ENCODE peak calls at places on chromosomes 3 and 15, in eight cellular contexts. Q is kidney; G is fibroblast of lung; A is dorsolateral prefrontal cortex; F is transverse colon; O is HFF-Myc; V is OCI-LY7; Z is CD8-positive, alpha-beta T cell. W is an unnamed sample.
A peak's percentile ranks its signal among the peaks of the same experiment; 100 is the strongest.

GRCh38 chr3:117928836-117929235 is 1105.8 kb downstream of the IGSF11 start:
- DNase-seq in F (no peak), O (no peak), G (no peak), V (no peak), A (no peak), Q (no peak), Z (no peak), W (no peak)

GRCh38 chr3:113531826-113532697 is at the start of gene SIDT1:
- DNase-seq in Z (peak; percentile 81), Q (no peak), F (peak; percentile 77), O (no peak), V (peak; percentile 76), A (no peak), G (no peak), W (no peak)

GRCh38 chr3:10758304-10759037 is 57.6 kb upstream of the SLC6A11 start:
- DNase-seq in Q (no peak), G (peak; percentile 66), Z (peak; percentile 30), O (peak; percentile 32), V (peak; percentile 58), A (peak; percentile 83), F (peak; percentile 29), W (no peak)

GRCh38 chr3:72629191-72629611 is 219.0 kb downstream of the SHQ1 start:
- DNase-seq in F (no peak), Q (no peak), G (no peak), V (peak; percentile 49), Z (no peak), A (no peak), O (no peak), W (no peak)

GRCh38 chr3:160372780-160373179 is 26.2 kb downstream of the IFT80 start:
- DNase-seq in Q (no peak), O (no peak), A (no peak), Z (no peak), F (no peak), G (peak; percentile 83), V (no peak), W (peak; percentile 44)

GRCh38 chr15:31977812-31978662 is 52.3 kb upstream of the CHRNA7 start:
- DNase-seq in A (peak; percentile 82), Q (peak; percentile 79), Z (peak; percentile 41), F (peak; percentile 69), G (peak; percentile 24), O (no peak), V (peak; percentile 50), W (no peak)

GRCh38 chr15:66617137-66618090 is 51.6 kb upstream of the LCTL start:
- DNase-seq in Q (peak; percentile 86), Z (no peak), F (peak; percentile 66), O (no peak), G (peak; percentile 81), A (peak; percentile 57), V (no peak), W (no peak)

GRCh38 chr3:170222647-170223541 is 670 bp downstream of the PRKCI start:
- DNase-seq in Z (peak; percentile 49), O (no peak), A (no peak), Q (peak; percentile 87), F (peak; percentile 37), V (peak; percentile 63), G (peak; percentile 45), W (no peak)

GRCh38 chr3:178536271-178537079 is at the start of gene KCNMB2:
- DNase-seq in O (no peak), Z (no peak), G (peak; percentile 58), V (no peak), A (no peak), Q (no peak), F (no peak), W (no peak)

GRCh38 chr15:70936326-70936725 is 43.7 kb downstream of the LRRC49 start:
- DNase-seq in F (no peak), O (no peak), Z (no peak), Q (no peak), G (peak; percentile 32), V (no peak), A (no peak), W (no peak)

GRCh38 chr15:23628612-23629233 is 18.9 kb downstream of the MAGEL2 start:
- DNase-seq in Q (no peak), F (no peak), A (no peak), O (no peak), V (no peak), Z (no peak), G (no peak), W (no peak)

GRCh38 chr15:60651734-60652141 is 172.8 kb upstream of the ICE2 start:
- DNase-seq in V (peak; percentile 76), Z (no peak), F (no peak), Q (no peak), G (no peak), A (no peak), O (no peak), W (no peak)

GRCh38 chr3:99526927-99527326 is 111.5 kb upstream of the COL8A1 start:
- DNase-seq in G (no peak), Q (no peak), A (no peak), F (no peak), V (no peak), Z (no peak), O (no peak), W (no peak)

GRCh38 chr3:99523446-99523845 is 114.9 kb upstream of the COL8A1 start:
- DNase-seq in F (no peak), Z (no peak), O (no peak), G (no peak), V (no peak), A (no peak), Q (no peak), W (no peak)

GRCh38 chr3:99534951-99535704 is 103.3 kb upstream of the COL8A1 start:
- DNase-seq in Z (no peak), G (peak; percentile 90), A (no peak), F (no peak), Q (no peak), O (peak; percentile 85), V (no peak), W (no peak)

GRCh38 chr3:99532246-99532645 is 106.1 kb upstream of the COL8A1 start:
- DNase-seq in Z (no peak), G (peak; percentile 77), O (peak; percentile 39), V (peak; percentile 24), Q (no peak), F (peak; percentile 37), A (no peak), W (no peak)

DNA sequence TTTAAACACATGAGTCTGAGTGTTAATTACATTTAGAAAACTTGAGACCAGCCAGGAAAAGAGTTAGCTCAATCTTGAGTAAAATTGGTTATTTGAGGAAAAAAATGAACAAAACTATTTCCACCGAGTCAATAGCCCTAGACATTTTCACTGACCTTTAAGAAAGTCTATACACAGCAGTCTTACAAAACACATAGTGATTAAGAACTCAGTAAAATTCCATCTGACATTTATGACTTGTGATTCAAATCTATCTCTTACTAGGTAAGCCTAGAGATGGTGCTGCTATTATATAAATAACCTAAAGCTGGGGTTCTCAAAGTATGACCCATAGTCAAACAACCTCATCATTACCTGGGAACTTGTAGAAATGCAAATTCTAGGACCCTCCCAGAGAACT is 109.1 kb upstream of the COL8A1 start:
- DNase-seq in Z (no peak), G (no peak), A (no peak), O (no peak), F (no peak), Q (no peak), V (no peak), W (no peak)
- TF ChIP-seq CTCF in Z (no peak), G (no peak), A (no peak), O (no peak), F (no peak), Q (no peak), V (no peak), W (no peak)

DNA sequence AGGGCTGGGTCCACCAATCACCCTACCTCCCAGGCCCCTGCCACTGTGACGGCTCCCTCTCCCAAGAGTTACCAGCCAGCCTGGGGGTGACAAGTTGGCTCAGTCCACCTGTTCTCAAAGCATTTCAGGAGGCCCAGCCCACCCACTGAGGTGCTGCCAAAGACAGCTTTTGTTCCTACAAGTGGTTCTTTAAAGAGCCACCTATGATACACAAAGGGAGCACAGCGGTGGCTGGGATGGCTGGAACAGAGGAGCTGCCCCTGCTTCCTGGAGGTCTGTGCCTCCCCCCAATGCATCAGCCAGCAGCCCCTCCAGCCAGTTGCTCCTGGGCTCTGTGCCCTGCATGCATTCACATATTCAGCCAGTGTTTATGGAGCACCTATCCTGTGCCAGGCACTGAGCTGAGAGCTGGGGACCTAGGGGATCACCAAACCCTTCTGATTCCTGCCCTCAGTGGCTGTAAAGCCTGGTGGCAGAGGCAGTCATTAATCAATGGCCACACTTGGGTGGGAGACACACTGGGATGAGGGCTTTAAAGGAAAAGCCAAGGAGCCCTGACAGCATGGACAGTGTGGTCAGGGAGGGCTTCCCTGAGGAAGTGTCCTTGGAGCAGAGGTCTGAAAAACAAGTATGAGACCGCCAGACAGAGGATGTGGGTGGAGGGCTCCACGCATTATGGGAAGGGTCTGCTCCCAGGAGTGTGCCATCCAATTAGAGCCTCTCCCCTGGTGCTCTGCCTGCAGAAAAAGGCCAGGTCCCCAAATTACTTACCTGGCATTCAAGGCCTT is 107.1 kb upstream of the LINGO1 start:
- DNase-seq in A (no peak), V (no peak), Z (no peak), O (no peak), Q (no peak), F (no peak), G (no peak), W (no peak)
- H3K4me3 ChIP-seq in A (no peak overlapping the region), V (no peak overlapping the region), Z (no peak overlapping the region), O (no peak overlapping the region), Q (no peak overlapping the region), F (no peak overlapping the region), G (no peak overlapping the region), W (no peak overlapping the region)

DNA sequence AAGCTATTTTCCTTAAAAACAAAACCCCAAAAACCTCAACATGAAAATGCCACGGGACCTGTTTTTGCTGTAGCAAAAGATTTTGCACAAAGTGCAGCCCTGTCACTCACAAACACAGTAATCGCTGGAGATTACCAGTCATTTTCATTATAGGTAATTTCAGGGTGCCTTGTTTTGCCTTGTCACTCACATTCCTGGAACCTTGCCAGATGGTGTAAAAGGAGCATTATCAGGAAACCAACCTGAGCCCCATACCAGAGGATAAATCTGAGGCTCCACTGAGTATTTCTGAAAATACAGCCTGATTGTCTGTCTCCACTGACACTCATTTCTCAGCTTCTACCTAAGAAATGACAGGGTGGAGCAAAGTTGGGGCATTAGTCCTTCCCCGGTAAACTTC is 791.3 kb upstream of the LMCD1 start:
- DNase-seq in V (no peak), Z (no peak), F (no peak), G (no peak), Q (no peak), O (no peak), A (no peak), W (no peak)
- TF ChIP-seq CTCF in V (no peak), Z (no peak), F (no peak), G (no peak), Q (no peak), O (no peak), A (no peak), W (no peak)

GRCh38 chr3:56838441-56838840 is 36.7 kb upstream of the ARHGEF3 start:
- DNase-seq in F (no peak), Q (no peak), Z (no peak), G (no peak), A (no peak), O (no peak), V (no peak), W (no peak)

GRCh38 chr3:56833031-56833430 is 31.3 kb upstream of the ARHGEF3 start:
- DNase-seq in O (no peak), Z (no peak), Q (no peak), A (no peak), F (no peak), G (no peak), V (no peak), W (no peak)

GRCh38 chr3:56836276-56837163 is 34.8 kb upstream of the ARHGEF3 start:
- DNase-seq in Z (no peak), V (no peak), G (no peak), Q (no peak), F (no peak), A (no peak), O (no peak), W (no peak)

GRCh38 chr3:56837196-56837955 is 35.6 kb upstream of the ARHGEF3 start:
- DNase-seq in A (no peak), O (no peak), V (peak; percentile 78), Z (no peak), Q (no peak), G (no peak), F (no peak), W (no peak)

GRCh38 chr3:56835626-56836025 is 33.9 kb upstream of the ARHGEF3 start:
- DNase-seq in Q (no peak), Z (no peak), A (no peak), O (no peak), V (no peak), F (no peak), G (peak; percentile 44), W (no peak)
- H3K4me3 ChIP-seq in Q (no peak overlapping the region), Z (no peak overlapping the region), A (no peak overlapping the region), O (no peak overlapping the region), V (no peak overlapping the region), F (no peak overlapping the region), G (no peak overlapping the region), W (no peak overlapping the region)

W was measured in BJ.